ENCODE peak calls at places on chromosomes 16 and 17, in eight cellular contexts. D is PC-3, Y is OCI-LY7, A is HCT116, G is GM23338, F is neural progenitor cell, V is SK-N-SH, X is GM23248. K is an unnamed sample.

GRCh38 chr16:80806957-80807356 is 2.6 kb upstream of the CDYL2 start:
- DNase-seq in D (peak; percentile 82), Y (no peak), A (no peak), G (no peak), F (no peak), V (no peak), X (peak; percentile 80), K (no peak)

GRCh38 chr17:47676199-47676472 is 17.8 kb upstream of the TBKBP1 start:
- DNase-seq in D (no peak), Y (no peak), A (no peak), G (no peak), F (no peak), V (no peak), X (no peak), K (no peak)

GRCh38 chr16:12617401-12617819 is 186.3 kb downstream of the CPPED1 start:
- DNase-seq in D (no peak), Y (no peak), A (no peak), G (no peak), F (no peak), V (no peak), X (no peak), K (no peak)

GRCh38 chr16:60729052-60729451 is 1307.2 kb downstream of the CDH8 start:
- DNase-seq in D (no peak), Y (no peak), A (no peak), G (no peak), F (no peak), V (no peak), X (no peak), K (no peak)

GRCh38 chr17:64032081-64032480 is 11.6 kb upstream of the ICAM2 start:
- DNase-seq in D (peak; percentile 33), Y (no peak), A (no peak), G (no peak), F (no peak), V (no peak), X (peak; percentile 58), K (no peak)

GRCh38 chr16:57884655-57885133 is 82.4 kb upstream of the KIFC3 start:
- DNase-seq in D (no peak), Y (no peak), A (no peak), G (peak; percentile 64), F (no peak), V (no peak), X (no peak), K (no peak)

GRCh38 chr16:11133344-11133921 is 122.6 kb downstream of the SOCS1 start:
- DNase-seq in D (peak; percentile 91), Y (no peak), A (peak; percentile 79), G (no peak), F (no peak), V (no peak), X (peak; percentile 99), K (peak; percentile 93)

GRCh38 chr16:47561286-47561685 is 100.2 kb downstream of the PHKB start:
- DNase-seq in D (no peak), Y (no peak), A (no peak), G (no peak), F (no peak), V (no peak), X (no peak), K (no peak)

GRCh38 chr16:14309906-14310305 is 238.8 kb downstream of the MRTFB start:
- DNase-seq in D (peak; percentile 68), Y (no peak), A (no peak), G (no peak), F (no peak), V (no peak), X (peak; percentile 95), K (no peak)

GRCh38 chr17:77188084-77189066 is 47.6 kb downstream of the SEC14L1 start:
- DNase-seq in D (peak; percentile 76), Y (peak; percentile 43), A (no peak), G (no peak), F (no peak), V (no peak), X (no peak), K (no peak)

GRCh38 chr16:11100239-11100750 is 155.7 kb downstream of the SOCS1 start:
- DNase-seq in D (peak; percentile 32), Y (peak; percentile 34), A (peak; percentile 23), G (peak; percentile 68), F (peak; percentile 70), V (no peak), X (peak; percentile 94), K (peak; percentile 55)

GRCh38 chr17:68080411-68081150 is 45.0 kb downstream of the KPNA2 start:
- DNase-seq in D (no peak), Y (no peak), A (no peak), G (peak; percentile 14), F (no peak), V (no peak), X (no peak), K (no peak)

GRCh38 chr16:31480851-31481250 is 2.1 kb upstream of the SLC5A2 start:
- DNase-seq in D (no peak), Y (no peak), A (no peak), G (no peak), F (no peak), V (no peak), X (no peak), K (no peak)

GRCh38 chr17:48647103-48647963 is 21.2 kb upstream of the HOXB9 start:
- DNase-seq in D (no peak), Y (no peak), A (no peak), G (peak; percentile 80), F (peak; percentile 45), V (peak; percentile 42), X (peak; percentile 36), K (no peak)

GRCh38 chr16:10937068-10937859 is 5.0 kb downstream of the DEXI start:
- DNase-seq in D (no peak), Y (no peak), A (no peak), G (no peak), F (no peak), V (no peak), X (peak; percentile 34), K (no peak)

GRCh38 chr17:27576429-27577123 is 54.4 kb upstream of the LGALS9 start:
- DNase-seq in D (no peak), Y (no peak), A (no peak), G (no peak), F (no peak), V (no peak), X (peak; percentile 17), K (no peak)

GRCh38 chr16:14301150-14302030 is 230.3 kb downstream of the MRTFB start:
- DNase-seq in D (peak; percentile 18), Y (no peak), A (no peak), G (peak; percentile 53), F (peak; percentile 42), V (peak; percentile 58), X (peak; percentile 68), K (peak; percentile 28)

GRCh38 chr16:2471016-2471652 is at the start of gene NTN3:
- DNase-seq in D (peak; percentile 6), Y (peak; percentile 62), A (no peak), G (peak; percentile 71), F (peak; percentile 88), V (peak; percentile 91), X (peak; percentile 58), K (peak; percentile 84)

GRCh38 chr17:74118504-74118903 is 85.0 kb upstream of the RPL38 start:
- DNase-seq in D (no peak), Y (no peak), A (no peak), G (peak; percentile 87), F (peak; percentile 79), V (peak; percentile 71), X (no peak), K (peak; percentile 31)
- TF ChIP-seq EZH2phosphoT487 in D (no peak), Y (no peak), A (no peak), G (no peak), F (no peak), V (no peak), X (no peak), K (no peak)

GRCh38 chr16:72807287-72807686 is 240.6 kb downstream of the ZFHX3 start:
- DNase-seq in D (no peak), Y (no peak), A (no peak), G (no peak), F (no peak), V (peak; percentile 56), X (no peak), K (no peak)

GRCh38 chr16:72811188-72811720 is 236.7 kb downstream of the ZFHX3 start:
- DNase-seq in D (no peak), Y (no peak), A (no peak), G (no peak), F (no peak), V (no peak), X (no peak), K (no peak)

GRCh38 chr16:72808754-72809153 is 239.2 kb downstream of the ZFHX3 start:
- DNase-seq in D (no peak), Y (no peak), A (no peak), G (no peak), F (no peak), V (no peak), X (no peak), K (no peak)

GRCh38 chr16:72810480-72810879 is 237.4 kb downstream of the ZFHX3 start:
- DNase-seq in D (no peak), Y (no peak), A (no peak), G (no peak), F (no peak), V (no peak), X (no peak), K (no peak)

GRCh38 chr16:72809446-72809845 is 238.5 kb downstream of the ZFHX3 start:
- DNase-seq in D (no peak), Y (no peak), A (no peak), G (no peak), F (no peak), V (no peak), X (peak; percentile 18), K (no peak)
- TF ChIP-seq EZH2phosphoT487 in D (no peak), Y (no peak), A (no peak), G (no peak), F (no peak), V (no peak), X (no peak), K (no peak)

GRCh38 chr17:10683853-10684252 is 13.5 kb downstream of the SCO1 start:
- DNase-seq in D (peak; percentile 33), Y (peak; percentile 33), A (peak; percentile 28), G (peak; percentile 54), F (peak; percentile 41), V (peak; percentile 46), X (peak; percentile 39), K (no peak)
- TF ChIP-seq EZH2phosphoT487 in D (no peak), Y (no peak), A (no peak), G (no peak), F (no peak), V (no peak), X (no peak), K (no peak)

DNA sequence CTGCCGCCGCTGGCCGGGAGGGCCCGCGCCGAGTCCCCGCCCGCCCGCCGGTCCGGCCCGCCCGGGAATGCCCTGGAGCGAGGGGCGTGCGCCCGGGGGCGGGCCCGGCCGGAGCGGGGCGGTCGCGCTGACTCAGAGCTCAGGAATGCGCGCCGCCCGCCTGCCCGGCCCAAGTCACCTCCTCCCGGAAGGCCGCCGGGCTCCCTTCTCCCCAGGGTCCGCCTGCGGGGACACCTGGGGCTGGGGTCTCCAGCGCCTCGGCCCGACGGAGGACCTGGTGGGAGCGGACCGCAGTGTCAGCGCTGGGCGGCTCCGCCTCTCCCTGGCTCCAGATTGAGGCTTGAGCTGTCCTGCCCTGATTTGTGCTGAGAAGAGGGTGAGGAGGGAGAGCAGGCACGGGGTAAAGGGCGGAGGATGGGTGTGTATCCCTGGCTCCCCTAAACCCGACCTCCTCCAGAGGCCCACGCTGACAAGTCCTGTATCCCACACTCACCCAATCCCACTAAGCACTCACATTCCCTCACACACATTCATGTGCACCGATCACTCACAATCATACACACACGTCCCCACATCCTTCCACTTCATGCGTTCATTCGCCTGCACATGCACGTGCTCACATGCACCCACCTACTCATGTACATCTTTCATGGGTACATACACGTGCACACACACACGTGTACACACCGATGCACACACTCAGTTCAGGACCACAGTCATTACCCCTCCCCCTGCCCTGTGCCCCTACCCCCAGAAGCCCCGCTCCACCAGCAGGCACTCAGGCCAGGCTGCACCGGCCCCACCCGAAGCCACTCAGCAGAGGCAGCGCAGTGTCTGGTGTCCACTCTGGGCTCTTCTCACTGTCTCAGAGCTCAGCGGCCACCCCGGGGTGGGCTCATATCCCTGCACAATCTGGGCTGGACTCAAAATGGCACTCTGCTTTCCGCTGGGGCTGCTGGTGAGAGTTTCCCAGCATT is at the start of gene RHBDF1:
- DNase-seq in D (peak; percentile 63), Y (no peak), A (no peak), G (peak; percentile 83), F (peak; percentile 90), V (peak; percentile 79), X (peak; percentile 80), K (peak; percentile 93)
- TF ChIP-seq EZH2phosphoT487 in D (no peak), Y (no peak), A (no peak), G (no peak), F (no peak), V (no peak), X (no peak), K (no peak)